ENCODE peak calls at places on chromosomes 6 and 20, in four cellular contexts. One of them, this sample, is unnamed. For H3K4me1, the result is how much of the 10 kb centered on the place peaks cover.

GRCh38 chr20:2658414-2659354 is 5.3 kb downstream of the IDH3B start:
- DNase-seq in IMR-90: no peak
- DNase-seq in HepG2: peak
- DNase-seq in K562: peak
- DNase-seq in this sample: peak

GRCh38 chr6:51322505-51322904 is 503.8 kb downstream of the TFAP2B start:
- DNase-seq in HepG2: peak
- DNase-seq in K562: no peak
- DNase-seq in IMR-90: no peak
- DNase-seq in this sample: peak

GRCh38 chr6:39892490-39893129 is 41.7 kb downstream of the MOCS1 start:
- DNase-seq in K562: peak
- DNase-seq in IMR-90: peak
- DNase-seq in HepG2: peak
- DNase-seq in this sample: peak

GRCh38 chr6:37239950-37240713 is 17.4 kb upstream of the TBC1D22B start:
- DNase-seq in K562: peak
- DNase-seq in HepG2: peak
- DNase-seq in IMR-90: peak
- DNase-seq in this sample: no peak

GRCh38 chr6:82033631-82034211 is 213.8 kb downstream of the IBTK start:
- DNase-seq in HepG2: no peak
- DNase-seq in K562: no peak
- DNase-seq in IMR-90: peak
- DNase-seq in this sample: no peak

GRCh38 chr20:36277546-36277945 is 28.6 kb upstream of the DLGAP4 start:
- DNase-seq in HepG2: no peak
- DNase-seq in IMR-90: no peak
- DNase-seq in K562: no peak
- DNase-seq in this sample: no peak

GRCh38 chr6:40387127-40387870 is 199.9 kb downstream of the LRFN2 start:
- DNase-seq in HepG2: no peak
- DNase-seq in IMR-90: no peak
- DNase-seq in K562: no peak
- DNase-seq in this sample: no peak

GRCh38 chr6:155347800-155348199 is 33.5 kb upstream of the TFB1M start:
- DNase-seq in K562: no peak
- DNase-seq in HepG2: no peak
- DNase-seq in IMR-90: no peak
- DNase-seq in this sample: no peak

GRCh38 chr6:152642578-152643375 is 5.6 kb upstream of the SYNE1 start:
- DNase-seq in K562: no peak
- DNase-seq in HepG2: peak
- DNase-seq in IMR-90: peak
- DNase-seq in this sample: peak

GRCh38 chr6:114291428-114291827 is 51.4 kb downstream of the HS3ST5 start:
- DNase-seq in K562: no peak
- DNase-seq in HepG2: no peak
- DNase-seq in IMR-90: no peak
- DNase-seq in this sample: no peak

GRCh38 chr20:41245086-41245707 is 72.3 kb downstream of the ZHX3 start:
- DNase-seq in K562: no peak
- DNase-seq in HepG2: peak
- DNase-seq in IMR-90: peak
- DNase-seq in this sample: no peak

GRCh38 chr6:14118091-14118439 is 493 bp downstream of the CD83 start:
- DNase-seq in IMR-90: no peak
- DNase-seq in K562: no peak
- DNase-seq in HepG2: no peak
- DNase-seq in this sample: no peak

GRCh38 chr6:53582963-53583362 is 38.1 kb upstream of the GCLC start:
- DNase-seq in IMR-90: peak
- DNase-seq in HepG2: no peak
- DNase-seq in K562: no peak
- DNase-seq in this sample: no peak

GRCh38 chr6:122151768-122152167 is 247.7 kb upstream of the HSF2 start:
- DNase-seq in IMR-90: no peak
- DNase-seq in HepG2: no peak
- DNase-seq in K562: no peak
- DNase-seq in this sample: no peak

GRCh38 chr6:104768906-104769305 is 90.8 kb downstream of the HACE1 start:
- DNase-seq in IMR-90: no peak
- DNase-seq in K562: no peak
- DNase-seq in HepG2: no peak
- DNase-seq in this sample: no peak

GRCh38 chr6:168285456-168285855 is 34.1 kb downstream of the DACT2 start:
- DNase-seq in IMR-90: no peak
- DNase-seq in K562: no peak
- DNase-seq in HepG2: no peak
- DNase-seq in this sample: no peak

GRCh38 chr6:56802570-56802969 is 152.3 kb upstream of the BEND6 start:
- DNase-seq in K562: no peak
- DNase-seq in HepG2: peak
- DNase-seq in IMR-90: peak
- DNase-seq in this sample: no peak

GRCh38 chr6:45423111-45423900 is 45.6 kb upstream of the SUPT3H start:
- DNase-seq in HepG2: no peak
- DNase-seq in K562: no peak
- DNase-seq in IMR-90: no peak
- DNase-seq in this sample: no peak

GRCh38 chr6:87789198-87789899 is 87.3 kb upstream of the AKIRIN2 start:
- DNase-seq in HepG2: peak
- DNase-seq in K562: no peak
- DNase-seq in IMR-90: peak
- DNase-seq in this sample: peak

GRCh38 chr6:100549406-100550167 is 84.9 kb upstream of the SIM1 start:
- DNase-seq in IMR-90: peak
- DNase-seq in K562: no peak
- DNase-seq in HepG2: no peak
- DNase-seq in this sample: no peak

GRCh38 chr6:53492860-53493634 is 51.9 kb downstream of the GCLC start:
- DNase-seq in K562: peak
- DNase-seq in IMR-90: peak
- DNase-seq in HepG2: peak
- DNase-seq in this sample: peak

GRCh38 chr6:126650931-126651330 is 311.0 kb downstream of the CENPW start:
- DNase-seq in IMR-90: peak
- DNase-seq in K562: no peak
- DNase-seq in HepG2: no peak
- DNase-seq in this sample: no peak

GRCh38 chr6:3795836-3796395 is 44.4 kb upstream of the PXDC1 start:
- DNase-seq in K562: no peak
- DNase-seq in HepG2: no peak
- DNase-seq in IMR-90: no peak
- DNase-seq in this sample: no peak

GRCh38 chr6:79225718-79226117 is 8.8 kb downstream of the HMGN3 start:
- DNase-seq in HepG2: no peak
- DNase-seq in IMR-90: peak
- DNase-seq in K562: no peak
- DNase-seq in this sample: no peak

GRCh38 chr6:31977816-31978431 is 3.9 kb upstream of the C4A start:
- DNase-seq in K562: no peak
- DNase-seq in HepG2: no peak
- DNase-seq in IMR-90: no peak
- DNase-seq in this sample: no peak

GRCh38 chr6:134372603-134373281 is 54.8 kb upstream of the SGK1 start:
- DNase-seq in HepG2: no peak
- DNase-seq in K562: no peak
- DNase-seq in IMR-90: peak
- DNase-seq in this sample: peak

GRCh38 chr6:128271527-128271926 is 248.9 kb downstream of the PTPRK start:
- DNase-seq in HepG2: no peak
- DNase-seq in K562: no peak
- DNase-seq in IMR-90: peak
- DNase-seq in this sample: no peak

GRCh38 chr6:133114973-133115372 is 126.2 kb upstream of the EYA4 start:
- DNase-seq in IMR-90: peak
- DNase-seq in HepG2: no peak
- DNase-seq in K562: no peak
- DNase-seq in this sample: no peak

GRCh38 chr20:14951105-14951504 is 613.7 kb upstream of the FLRT3 start:
- DNase-seq in K562: no peak
- DNase-seq in IMR-90: no peak
- DNase-seq in HepG2: no peak
- DNase-seq in this sample: no peak

GRCh38 chr6:36851632-36852031 is 12.4 kb upstream of the CPNE5 start:
- DNase-seq in K562: no peak
- DNase-seq in HepG2: no peak
- DNase-seq in IMR-90: no peak
- DNase-seq in this sample: no peak

DNA sequence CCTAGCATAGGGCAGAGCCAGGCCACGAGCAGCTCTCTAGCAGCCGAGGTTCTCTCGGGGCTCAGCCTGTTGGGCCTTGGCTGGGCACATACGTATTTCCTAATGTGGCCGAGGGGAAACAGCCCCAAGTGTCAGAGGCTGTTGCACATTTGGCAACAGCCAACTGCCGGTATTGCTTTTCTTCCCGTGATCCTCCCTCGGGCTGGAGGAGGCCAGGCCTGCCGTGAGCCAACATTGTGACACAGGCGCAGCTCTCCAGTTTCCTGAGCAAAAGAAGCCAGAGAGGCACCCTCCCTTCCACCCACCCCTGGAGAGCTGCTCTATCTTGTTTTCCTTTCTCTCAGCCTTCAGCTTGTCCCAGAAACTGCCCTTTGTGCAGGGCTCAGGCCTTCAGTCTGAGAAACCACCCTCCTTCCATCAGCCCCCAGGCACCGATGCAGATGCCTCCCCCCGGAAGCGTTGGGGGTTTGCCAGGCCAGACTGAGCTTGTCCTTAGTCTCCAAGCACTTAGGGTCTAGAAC is 5.1 kb upstream of the BPI start:
- DNase-seq in HepG2: no peak
- DNase-seq in IMR-90: peak
- DNase-seq in K562: no peak
- DNase-seq in this sample: no peak
- TF ChIP-seq MAZ in HepG2: no peak
- TF ChIP-seq MAZ in IMR-90: no peak
- TF ChIP-seq MAZ in K562: no peak
- TF ChIP-seq MAZ in this sample: no peak

GRCh38 chr20:57316795-57317201 is 12.8 kb upstream of the SPO11 start:
- DNase-seq in K562: no peak
- DNase-seq in HepG2: no peak
- DNase-seq in IMR-90: no peak
- DNase-seq in this sample: no peak

GRCh38 chr20:57317789-57318371 is 11.7 kb upstream of the SPO11 start:
- DNase-seq in HepG2: no peak
- DNase-seq in IMR-90: no peak
- DNase-seq in K562: no peak
- DNase-seq in this sample: no peak

GRCh38 chr20:57315083-57315963 is 14.3 kb upstream of the SPO11 start:
- DNase-seq in IMR-90: no peak
- DNase-seq in HepG2: no peak
- DNase-seq in K562: no peak
- DNase-seq in this sample: no peak

GRCh38 chr20:57315964-57316480 is 13.6 kb upstream of the SPO11 start:
- DNase-seq in HepG2: no peak
- DNase-seq in K562: no peak
- DNase-seq in IMR-90: no peak
- DNase-seq in this sample: no peak

DNA sequence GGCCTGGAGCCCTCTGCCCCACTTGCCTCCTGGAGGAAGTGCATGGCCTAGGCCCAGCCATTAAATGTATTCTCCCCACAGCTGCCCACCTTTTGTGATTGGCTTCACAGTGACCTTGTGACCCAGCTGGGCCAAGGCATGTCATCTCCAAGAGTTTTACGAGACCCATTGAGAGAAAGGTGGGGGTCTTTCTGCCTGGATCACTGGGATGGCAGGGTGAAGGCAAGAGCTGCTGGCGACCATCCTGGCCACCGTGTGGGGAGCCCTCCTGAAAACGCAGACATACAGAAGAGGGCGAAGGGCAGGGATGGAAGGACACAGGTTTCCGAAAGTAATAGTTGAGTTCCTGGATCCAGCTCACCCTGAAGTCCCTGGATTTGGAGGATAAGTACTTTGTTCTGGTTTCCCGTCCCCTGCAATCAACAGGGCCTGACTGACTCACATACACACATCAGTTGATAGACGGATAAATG is 12.3 kb upstream of the SPO11 start:
- DNase-seq in K562: no peak
- DNase-seq in HepG2: no peak
- DNase-seq in IMR-90: no peak
- DNase-seq in this sample: no peak
- H3K4me1 ChIP-seq in K562: under half
- H3K4me1 ChIP-seq in HepG2: under half
- H3K4me1 ChIP-seq in IMR-90: under half
- H3K4me1 ChIP-seq in this sample: under half

GRCh38 chr6:138107078-138107751 is at the start of gene PERP:
- DNase-seq in HepG2: peak
- DNase-seq in IMR-90: peak
- DNase-seq in K562: peak
- DNase-seq in this sample: peak
- TF ChIP-seq MAZ in HepG2: no peak
- TF ChIP-seq MAZ in IMR-90: no peak
- TF ChIP-seq MAZ in K562: no peak
- TF ChIP-seq MAZ in this sample: no peak

GRCh38 chr6:156760377-156760776 is 16.8 kb upstream of the ARID1B start:
- DNase-seq in IMR-90: no peak
- DNase-seq in HepG2: no peak
- DNase-seq in K562: no peak
- DNase-seq in this sample: no peak

GRCh38 chr6:156757849-156758248 is 19.3 kb upstream of the ARID1B start:
- DNase-seq in HepG2: no peak
- DNase-seq in K562: no peak
- DNase-seq in IMR-90: no peak
- DNase-seq in this sample: no peak

GRCh38 chr6:156752666-156753301 is 24.4 kb upstream of the ARID1B start:
- DNase-seq in K562: no peak
- DNase-seq in IMR-90: no peak
- DNase-seq in HepG2: peak
- DNase-seq in this sample: no peak

GRCh38 chr6:156762547-156762946 is 14.6 kb upstream of the ARID1B start:
- DNase-seq in HepG2: no peak
- DNase-seq in K562: no peak
- DNase-seq in IMR-90: no peak
- DNase-seq in this sample: no peak

GRCh38 chr6:156756630-156757610 is 20.3 kb upstream of the ARID1B start:
- DNase-seq in IMR-90: no peak
- DNase-seq in K562: no peak
- DNase-seq in HepG2: no peak
- DNase-seq in this sample: no peak
- H3K4me1 ChIP-seq in IMR-90: under half
- H3K4me1 ChIP-seq in K562: under half
- H3K4me1 ChIP-seq in HepG2: under half
- H3K4me1 ChIP-seq in this sample: under half

GRCh38 chr20:4725263-4725550 is 3.5 kb downstream of the PRND start:
- DNase-seq in K562: no peak
- DNase-seq in HepG2: no peak
- DNase-seq in IMR-90: no peak
- DNase-seq in this sample: no peak
- TF ChIP-seq MAZ in K562: no peak
- TF ChIP-seq MAZ in HepG2: no peak
- TF ChIP-seq MAZ in IMR-90: no peak
- TF ChIP-seq MAZ in this sample: no peak